ENCODE peak calls at places on chromosomes 3 and 15, in eight cellular contexts. V is aorta; R is heart right ventricle; M is ovary; Y is effector memory CD4-positive, alpha-beta T cell; U is small intestine; I is CD4-positive, CD25-positive, alpha-beta regulatory T cell; N is adipocyte. K is an unnamed sample.

GRCh38 chr15:51094606-51095569 is at the start of gene TNFAIP8L3:
- DNase-seq in N (peak; percentile 67), Y (no peak), M (peak; percentile 69), U (no peak), V (peak; percentile 66), I (no peak), R (no peak), K (peak; percentile 35)

GRCh38 chr15:74519311-74519710 is 21.7 kb upstream of the ARID3B start:
- DNase-seq in R (no peak), U (no peak), Y (no peak), N (no peak), M (no peak), V (no peak), I (no peak), K (no peak)

GRCh38 chr3:54206874-54207273 is 84.5 kb downstream of the CACNA2D3 start:
- DNase-seq in V (no peak), N (no peak), I (no peak), U (no peak), R (no peak), M (no peak), Y (no peak), K (no peak)

GRCh38 chr3:194985031-194985578 is 285.9 kb downstream of the XXYLT1 start:
- DNase-seq in M (peak; percentile 69), I (no peak), R (peak; percentile 78), V (peak; percentile 90), N (no peak), Y (no peak), U (peak; percentile 81), K (peak; percentile 91)

GRCh38 chr3:56725175-56725574 is 42.1 kb upstream of the TASOR start:
- DNase-seq in V (no peak), U (peak; percentile 61), Y (peak; percentile 22), M (no peak), N (no peak), R (no peak), I (no peak), K (no peak)

GRCh38 chr3:1469248-1469647 is 376.4 kb downstream of the CNTN6 start:
- DNase-seq in Y (no peak), R (no peak), V (no peak), I (no peak), N (no peak), U (no peak), M (no peak), K (no peak)

GRCh38 chr3:171673951-171674350 is 136.3 kb downstream of the PLD1 start:
- DNase-seq in V (no peak), I (no peak), M (no peak), N (no peak), R (no peak), Y (no peak), U (no peak), K (no peak)

GRCh38 chr15:86355798-86356197 is 276.1 kb downstream of the AGBL1 start:
- DNase-seq in R (no peak), M (no peak), Y (no peak), U (no peak), I (no peak), N (no peak), V (no peak), K (no peak)

GRCh38 chr3:34419801-34420200 is 621.4 kb downstream of the PDCD6IP start:
- DNase-seq in Y (no peak), V (no peak), I (no peak), M (no peak), U (no peak), N (peak; percentile 27), R (no peak), K (no peak)

GRCh38 chr3:190099099-190099498 is 21.6 kb downstream of the P3H2 start:
- DNase-seq in M (no peak), I (no peak), V (no peak), N (peak; percentile 82), U (no peak), R (no peak), Y (no peak), K (no peak)

GRCh38 chr3:149507491-149508324 is 33.2 kb downstream of the TM4SF4 start:
- DNase-seq in V (peak; percentile 84), N (peak; percentile 32), I (no peak), Y (no peak), M (no peak), R (no peak), U (no peak), K (peak; percentile 60)

GRCh38 chr15:39502616-39503195 is 78.2 kb upstream of the THBS1 start:
- DNase-seq in V (no peak), Y (no peak), M (no peak), I (no peak), U (no peak), N (peak; percentile 51), R (no peak), K (no peak)

GRCh38 chr3:53803124-53803815 is 42.9 kb downstream of the CHDH start:
- DNase-seq in M (no peak), I (no peak), Y (no peak), R (no peak), N (no peak), U (no peak), V (no peak), K (no peak)

GRCh38 chr3:51568978-51569377 is 30.5 kb downstream of the RAD54L2 start:
- DNase-seq in U (no peak), I (no peak), V (no peak), R (no peak), M (no peak), Y (no peak), N (no peak), K (no peak)

GRCh38 chr3:155995525-155996370 is 124.6 kb upstream of the KCNAB1 start:
- DNase-seq in N (peak; percentile 76), R (no peak), V (no peak), Y (no peak), M (no peak), I (no peak), U (peak; percentile 7), K (no peak)

GRCh38 chr3:40828741-40829415 is 304.1 kb downstream of the ZNF621 start:
- DNase-seq in Y (no peak), M (no peak), V (no peak), U (no peak), N (no peak), R (no peak), I (no peak), K (no peak)

GRCh38 chr3:179464296-179465092 is 13.2 kb upstream of the GNB4 start:
- DNase-seq in Y (no peak), I (no peak), V (no peak), N (no peak), M (no peak), R (no peak), U (no peak), K (no peak)

GRCh38 chr15:81163961-81164800 is 30.1 kb downstream of the CFAP161 start:
- DNase-seq in I (no peak), Y (no peak), U (no peak), M (no peak), N (peak; percentile 82), R (no peak), V (no peak), K (no peak)

GRCh38 chr3:25009665-25010064 is 418.4 kb upstream of the RARB start:
- DNase-seq in R (no peak), N (no peak), I (no peak), U (no peak), M (no peak), V (no peak), Y (no peak), K (no peak)

GRCh38 chr15:69903476-69904295 is 194.0 kb downstream of the TLE3 start:
- DNase-seq in R (no peak), N (peak; percentile 75), U (no peak), Y (no peak), V (no peak), I (no peak), M (no peak), K (no peak)

GRCh38 chr15:100723323-100723801 is 121.0 kb downstream of the ASB7 start:
- DNase-seq in R (no peak), Y (no peak), M (no peak), V (no peak), U (no peak), I (no peak), N (no peak), K (no peak)

GRCh38 chr3:127419140-127419539 is 131.3 kb upstream of the PRR20G start:
- DNase-seq in U (no peak), Y (no peak), V (no peak), R (no peak), N (no peak), I (no peak), M (no peak), K (no peak)
- H3K27me3 ChIP-seq in U (peaks cover 4% of the 10 kb centered on the region), Y (peaks cover 6% of the 10 kb centered on the region), V (no peaks in the 10 kb centered on the region), R (peaks cover 86% of the 10 kb centered on the region), N (peaks cover 53% of the 10 kb centered on the region), I (no peaks in the 10 kb centered on the region), M (no peaks in the 10 kb centered on the region), K (peaks cover 47% of the 10 kb centered on the region)

GRCh38 chr15:66848116-66848515 is 146.1 kb downstream of the SMAD6 start:
- DNase-seq in V (no peak), I (no peak), Y (no peak), N (no peak), R (no peak), M (no peak), U (no peak), K (no peak)

GRCh38 chr15:66846811-66847210 is 144.8 kb downstream of the SMAD6 start:
- DNase-seq in U (no peak), V (no peak), M (no peak), I (no peak), N (no peak), Y (no peak), R (no peak), K (no peak)

GRCh38 chr15:66846031-66846430 is 144.0 kb downstream of the SMAD6 start:
- DNase-seq in N (no peak), I (no peak), M (no peak), Y (no peak), V (no peak), U (no peak), R (no peak), K (no peak)

GRCh38 chr15:66848666-66849392 is 146.8 kb downstream of the SMAD6 start:
- DNase-seq in V (no peak), I (no peak), Y (no peak), U (no peak), M (peak; percentile 24), R (no peak), N (no peak), K (no peak)

GRCh38 chr15:66847565-66847991 is 145.5 kb downstream of the SMAD6 start:
- DNase-seq in Y (no peak), V (no peak), U (no peak), M (no peak), N (no peak), R (no peak), I (no peak), K (no peak)
- H3K27me3 ChIP-seq in Y (peaks cover 8% of the 10 kb centered on the region), V (no peaks in the 10 kb centered on the region), U (no peaks in the 10 kb centered on the region), M (no peaks in the 10 kb centered on the region), N (no peaks in the 10 kb centered on the region), R (no peaks in the 10 kb centered on the region), I (peaks cover 14% of the 10 kb centered on the region), K (no peaks in the 10 kb centered on the region)

DNA sequence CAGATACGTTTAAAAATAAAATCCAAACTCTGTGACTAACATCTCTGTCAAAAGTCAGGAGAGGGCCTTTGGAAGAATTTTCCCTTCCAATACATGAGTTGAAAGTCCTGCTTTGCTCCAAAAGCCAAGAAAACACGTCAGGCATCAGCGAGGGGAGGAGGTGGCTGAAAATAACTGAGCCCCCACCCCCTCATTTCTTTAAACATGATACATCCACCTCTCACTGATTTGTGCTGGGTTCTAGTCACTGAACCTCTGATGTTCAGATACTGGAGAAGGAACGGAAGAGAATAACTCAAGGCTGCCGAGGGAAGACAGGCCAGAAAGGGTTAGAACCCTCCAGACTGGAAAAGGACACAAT is 9.4 kb upstream of the SEMA5B start:
- DNase-seq in I (no peak), R (no peak), Y (no peak), M (no peak), U (no peak), N (no peak), V (no peak), K (no peak)
- H3K27me3 ChIP-seq in I (peaks cover 22% of the 10 kb centered on the region), R (no peaks in the 10 kb centered on the region), Y (no peaks in the 10 kb centered on the region), M (no peaks in the 10 kb centered on the region), U (no peaks in the 10 kb centered on the region), N (peaks cover 30% of the 10 kb centered on the region), V (no peaks in the 10 kb centered on the region), K (peaks cover 8% of the 10 kb centered on the region)

GRCh38 chr3:77746892-77747291 is 707.0 kb downstream of the ROBO2 start:
- DNase-seq in R (no peak), N (no peak), V (no peak), Y (no peak), M (no peak), I (no peak), U (no peak), K (no peak)
- H3K27me3 ChIP-seq in R (no peaks in the 10 kb centered on the region), N (no peaks in the 10 kb centered on the region), V (no peaks in the 10 kb centered on the region), Y (no peaks in the 10 kb centered on the region), M (no peaks in the 10 kb centered on the region), I (no peaks in the 10 kb centered on the region), U (no peaks in the 10 kb centered on the region), K (no peaks in the 10 kb centered on the region)